ENCODE peak calls at places on chromosomes 3 and 15, in eight cellular contexts. One of them, this sample, is unnamed.

GRCh38 chr3:194168994-194169393 is 33.0 kb downstream of the HES1 start:
- DNase-seq in esophagus squamous epithelium: no peak
- DNase-seq in thyroid gland: no peak
- DNase-seq in uterus: no peak
- DNase-seq in body of pancreas: no peak
- DNase-seq in breast epithelium: no peak
- DNase-seq in transverse colon: no peak
- DNase-seq in A549: no peak
- DNase-seq in this sample: no peak

GRCh38 chr3:83863380-83863779 is 1095.4 kb upstream of the CADM2 start:
- DNase-seq in esophagus squamous epithelium: no peak
- DNase-seq in thyroid gland: no peak
- DNase-seq in A549: no peak
- DNase-seq in transverse colon: no peak
- DNase-seq in uterus: no peak
- DNase-seq in body of pancreas: no peak
- DNase-seq in breast epithelium: no peak
- DNase-seq in this sample: no peak

GRCh38 chr15:90209591-90209990 is 8.5 kb downstream of the SEMA4B start:
- DNase-seq in transverse colon: no peak
- DNase-seq in uterus: no peak
- DNase-seq in thyroid gland: no peak
- DNase-seq in esophagus squamous epithelium: no peak
- DNase-seq in body of pancreas: no peak
- DNase-seq in A549: no peak
- DNase-seq in breast epithelium: no peak
- DNase-seq in this sample: no peak

GRCh38 chr3:141426404-141427034 is 58.2 kb downstream of the ZBTB38 start:
- DNase-seq in transverse colon: peak
- DNase-seq in breast epithelium: peak
- DNase-seq in thyroid gland: peak
- DNase-seq in esophagus squamous epithelium: no peak
- DNase-seq in A549: no peak
- DNase-seq in body of pancreas: peak
- DNase-seq in uterus: peak
- DNase-seq in this sample: peak

GRCh38 chr15:70088427-70088826 is 9.3 kb downstream of the TLE3 start:
- DNase-seq in A549: no peak
- DNase-seq in esophagus squamous epithelium: no peak
- DNase-seq in breast epithelium: no peak
- DNase-seq in body of pancreas: no peak
- DNase-seq in transverse colon: no peak
- DNase-seq in uterus: no peak
- DNase-seq in thyroid gland: peak
- DNase-seq in this sample: no peak

GRCh38 chr3:141146979-141147470 is 84.6 kb upstream of the PXYLP1 start:
- DNase-seq in esophagus squamous epithelium: no peak
- DNase-seq in breast epithelium: no peak
- DNase-seq in thyroid gland: no peak
- DNase-seq in A549: no peak
- DNase-seq in uterus: no peak
- DNase-seq in body of pancreas: no peak
- DNase-seq in transverse colon: no peak
- DNase-seq in this sample: no peak

GRCh38 chr15:39778031-39778430 is 4.6 kb downstream of the FSIP1 start:
- DNase-seq in thyroid gland: no peak
- DNase-seq in uterus: no peak
- DNase-seq in body of pancreas: no peak
- DNase-seq in esophagus squamous epithelium: no peak
- DNase-seq in A549: no peak
- DNase-seq in breast epithelium: no peak
- DNase-seq in transverse colon: no peak
- DNase-seq in this sample: no peak

GRCh38 chr3:170961616-170962400 is 53.4 kb upstream of the EIF5A2 start:
- DNase-seq in A549: no peak
- DNase-seq in body of pancreas: peak
- DNase-seq in transverse colon: no peak
- DNase-seq in esophagus squamous epithelium: no peak
- DNase-seq in breast epithelium: no peak
- DNase-seq in uterus: no peak
- DNase-seq in thyroid gland: no peak
- DNase-seq in this sample: no peak

GRCh38 chr15:25798207-25798931 is 64.8 kb downstream of the ATP10A start:
- DNase-seq in A549: no peak
- DNase-seq in transverse colon: no peak
- DNase-seq in esophagus squamous epithelium: no peak
- DNase-seq in thyroid gland: no peak
- DNase-seq in body of pancreas: no peak
- DNase-seq in uterus: no peak
- DNase-seq in breast epithelium: no peak
- DNase-seq in this sample: no peak

GRCh38 chr15:94522125-94522524 is 290.8 kb downstream of the MCTP2 start:
- DNase-seq in transverse colon: no peak
- DNase-seq in breast epithelium: no peak
- DNase-seq in A549: no peak
- DNase-seq in esophagus squamous epithelium: no peak
- DNase-seq in uterus: no peak
- DNase-seq in body of pancreas: no peak
- DNase-seq in thyroid gland: no peak
- DNase-seq in this sample: no peak

GRCh38 chr3:172065534-172065933 is 26.2 kb downstream of the FNDC3B start:
- DNase-seq in esophagus squamous epithelium: no peak
- DNase-seq in A549: no peak
- DNase-seq in transverse colon: peak
- DNase-seq in body of pancreas: peak
- DNase-seq in uterus: no peak
- DNase-seq in breast epithelium: no peak
- DNase-seq in thyroid gland: no peak
- DNase-seq in this sample: no peak

GRCh38 chr3:113271594-113272368 is 60.4 kb downstream of the BOC start:
- DNase-seq in uterus: no peak
- DNase-seq in breast epithelium: no peak
- DNase-seq in thyroid gland: no peak
- DNase-seq in esophagus squamous epithelium: no peak
- DNase-seq in transverse colon: no peak
- DNase-seq in A549: no peak
- DNase-seq in body of pancreas: peak
- DNase-seq in this sample: no peak

GRCh38 chr15:74773329-74773728 is 8.6 kb upstream of the CSK start:
- DNase-seq in A549: no peak
- DNase-seq in transverse colon: no peak
- DNase-seq in body of pancreas: no peak
- DNase-seq in breast epithelium: no peak
- DNase-seq in thyroid gland: no peak
- DNase-seq in uterus: no peak
- DNase-seq in esophagus squamous epithelium: no peak
- DNase-seq in this sample: no peak

GRCh38 chr15:62625421-62626033 is 417.0 kb upstream of the TPM1 start:
- DNase-seq in uterus: no peak
- DNase-seq in breast epithelium: no peak
- DNase-seq in transverse colon: no peak
- DNase-seq in A549: no peak
- DNase-seq in esophagus squamous epithelium: no peak
- DNase-seq in thyroid gland: no peak
- DNase-seq in body of pancreas: no peak
- DNase-seq in this sample: no peak

GRCh38 chr3:48596676-48597407 is 1.7 kb upstream of the COL7A1 start:
- DNase-seq in transverse colon: no peak
- DNase-seq in body of pancreas: no peak
- DNase-seq in esophagus squamous epithelium: no peak
- DNase-seq in A549: no peak
- DNase-seq in uterus: no peak
- DNase-seq in thyroid gland: no peak
- DNase-seq in breast epithelium: no peak
- DNase-seq in this sample: no peak

GRCh38 chr3:15783361-15783969 is 14.3 kb downstream of the ANKRD28 start:
- DNase-seq in thyroid gland: no peak
- DNase-seq in breast epithelium: no peak
- DNase-seq in transverse colon: no peak
- DNase-seq in body of pancreas: no peak
- DNase-seq in esophagus squamous epithelium: no peak
- DNase-seq in A549: no peak
- DNase-seq in uterus: no peak
- DNase-seq in this sample: no peak
- H3K27ac ChIP-seq in thyroid gland: no peak
- H3K27ac ChIP-seq in breast epithelium: no peak
- H3K27ac ChIP-seq in transverse colon: no peak
- H3K27ac ChIP-seq in body of pancreas: no peak
- H3K27ac ChIP-seq in esophagus squamous epithelium: no peak
- H3K27ac ChIP-seq in A549: peak
- H3K27ac ChIP-seq in uterus: peak
- H3K27ac ChIP-seq in this sample: peak

GRCh38 chr15:78264304-78265136 is at the start of gene DNAJA4:
- DNase-seq in esophagus squamous epithelium: no peak
- DNase-seq in uterus: peak
- DNase-seq in breast epithelium: peak
- DNase-seq in transverse colon: peak
- DNase-seq in body of pancreas: peak
- DNase-seq in A549: no peak
- DNase-seq in thyroid gland: peak
- DNase-seq in this sample: peak

GRCh38 chr15:78263351-78263781 is 996 bp upstream of the DNAJA4 start:
- DNase-seq in transverse colon: no peak
- DNase-seq in body of pancreas: no peak
- DNase-seq in A549: no peak
- DNase-seq in thyroid gland: no peak
- DNase-seq in esophagus squamous epithelium: no peak
- DNase-seq in breast epithelium: no peak
- DNase-seq in uterus: no peak
- DNase-seq in this sample: no peak

GRCh38 chr15:78265137-78265460 is 737 bp downstream of the DNAJA4 start:
- DNase-seq in thyroid gland: no peak
- DNase-seq in body of pancreas: no peak
- DNase-seq in esophagus squamous epithelium: no peak
- DNase-seq in A549: no peak
- DNase-seq in uterus: no peak
- DNase-seq in transverse colon: no peak
- DNase-seq in breast epithelium: no peak
- DNase-seq in this sample: no peak

GRCh38 chr15:78265752-78266224 is 1.4 kb downstream of the DNAJA4 start:
- DNase-seq in breast epithelium: no peak
- DNase-seq in A549: no peak
- DNase-seq in uterus: no peak
- DNase-seq in body of pancreas: no peak
- DNase-seq in esophagus squamous epithelium: no peak
- DNase-seq in thyroid gland: no peak
- DNase-seq in transverse colon: no peak
- DNase-seq in this sample: no peak

GRCh38 chr15:78263907-78264303 is 457 bp upstream of the DNAJA4 start:
- DNase-seq in breast epithelium: no peak
- DNase-seq in transverse colon: peak
- DNase-seq in esophagus squamous epithelium: no peak
- DNase-seq in thyroid gland: no peak
- DNase-seq in uterus: no peak
- DNase-seq in A549: no peak
- DNase-seq in body of pancreas: no peak
- DNase-seq in this sample: no peak
- TF ChIP-seq POLR2A in breast epithelium: no peak
- TF ChIP-seq POLR2A in transverse colon: peak
- TF ChIP-seq POLR2A in esophagus squamous epithelium: no peak
- TF ChIP-seq POLR2A in thyroid gland: no peak
- TF ChIP-seq POLR2A in uterus: no peak
- TF ChIP-seq POLR2A in A549: no peak
- TF ChIP-seq POLR2A in body of pancreas: no peak
- TF ChIP-seq POLR2A in this sample: no peak

DNA sequence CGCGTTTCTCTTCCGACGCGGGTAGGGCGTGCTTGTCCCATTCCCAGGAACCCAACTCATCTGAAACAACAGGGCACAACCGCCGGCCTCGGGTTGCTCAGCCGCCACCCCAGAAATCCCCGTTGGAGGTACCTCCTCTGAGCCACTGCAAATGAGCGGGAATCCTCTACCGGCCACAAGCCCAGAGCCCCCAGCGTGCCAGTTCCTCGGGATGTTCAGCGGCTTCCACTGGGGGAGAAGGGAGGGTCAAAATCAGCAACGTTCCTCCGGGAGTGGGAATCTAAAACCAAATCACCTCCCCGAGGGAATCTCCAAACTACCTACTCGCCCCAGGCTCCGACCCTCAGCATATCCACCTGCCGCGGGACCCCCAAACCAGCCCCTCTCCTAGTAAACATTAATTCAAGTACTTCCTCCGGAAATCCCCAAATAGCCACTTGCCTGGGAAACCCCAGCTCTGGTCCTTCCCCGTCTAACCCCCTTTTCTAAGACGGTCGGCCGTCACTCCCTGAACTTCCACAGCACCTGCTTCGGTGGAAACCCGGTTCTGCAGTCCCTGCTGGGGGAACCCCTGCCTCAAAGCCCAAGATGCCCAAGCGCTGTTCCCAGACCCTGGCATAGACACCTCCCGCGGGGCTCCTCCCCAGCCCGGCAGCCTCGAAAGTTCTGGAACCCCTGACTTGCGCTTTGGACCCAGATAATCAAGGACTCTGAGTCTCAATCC is 887 bp downstream of the OXTR start:
- DNase-seq in uterus: no peak
- DNase-seq in body of pancreas: no peak
- DNase-seq in esophagus squamous epithelium: no peak
- DNase-seq in A549: no peak
- DNase-seq in breast epithelium: no peak
- DNase-seq in thyroid gland: no peak
- DNase-seq in transverse colon: no peak
- DNase-seq in this sample: no peak
- H3K4me3 ChIP-seq in uterus: no peak
- H3K4me3 ChIP-seq in body of pancreas: no peak
- H3K4me3 ChIP-seq in esophagus squamous epithelium: peak
- H3K4me3 ChIP-seq in A549: peak
- H3K4me3 ChIP-seq in breast epithelium: peak
- H3K4me3 ChIP-seq in thyroid gland: no peak
- H3K4me3 ChIP-seq in transverse colon: no peak
- H3K4me3 ChIP-seq in this sample: no peak

GRCh38 chr3:64215084-64215483 is 10.2 kb downstream of the PRICKLE2 start:
- DNase-seq in A549: no peak
- DNase-seq in transverse colon: no peak
- DNase-seq in esophagus squamous epithelium: no peak
- DNase-seq in uterus: no peak
- DNase-seq in body of pancreas: no peak
- DNase-seq in thyroid gland: no peak
- DNase-seq in breast epithelium: no peak
- DNase-seq in this sample: no peak

GRCh38 chr3:64214002-64214696 is 11.1 kb downstream of the PRICKLE2 start:
- DNase-seq in body of pancreas: peak
- DNase-seq in A549: no peak
- DNase-seq in esophagus squamous epithelium: no peak
- DNase-seq in transverse colon: peak
- DNase-seq in breast epithelium: peak
- DNase-seq in thyroid gland: peak
- DNase-seq in uterus: peak
- DNase-seq in this sample: peak

GRCh38 chr3:64214697-64215018 is 10.6 kb downstream of the PRICKLE2 start:
- DNase-seq in esophagus squamous epithelium: no peak
- DNase-seq in breast epithelium: no peak
- DNase-seq in transverse colon: no peak
- DNase-seq in uterus: peak
- DNase-seq in thyroid gland: no peak
- DNase-seq in body of pancreas: no peak
- DNase-seq in A549: no peak
- DNase-seq in this sample: peak

GRCh38 chr3:64215559-64215958 is 9.7 kb downstream of the PRICKLE2 start:
- DNase-seq in thyroid gland: no peak
- DNase-seq in esophagus squamous epithelium: no peak
- DNase-seq in body of pancreas: no peak
- DNase-seq in uterus: no peak
- DNase-seq in A549: no peak
- DNase-seq in transverse colon: no peak
- DNase-seq in breast epithelium: no peak
- DNase-seq in this sample: no peak

GRCh38 chr3:64213224-64213893 is 11.9 kb downstream of the PRICKLE2 start:
- DNase-seq in esophagus squamous epithelium: no peak
- DNase-seq in breast epithelium: no peak
- DNase-seq in body of pancreas: no peak
- DNase-seq in thyroid gland: no peak
- DNase-seq in transverse colon: no peak
- DNase-seq in uterus: no peak
- DNase-seq in A549: no peak
- DNase-seq in this sample: no peak
- H3K27ac ChIP-seq in esophagus squamous epithelium: peak
- H3K27ac ChIP-seq in breast epithelium: peak
- H3K27ac ChIP-seq in body of pancreas: peak
- H3K27ac ChIP-seq in thyroid gland: peak
- H3K27ac ChIP-seq in transverse colon: peak
- H3K27ac ChIP-seq in uterus: peak
- H3K27ac ChIP-seq in A549: no peak
- H3K27ac ChIP-seq in this sample: peak